ENCODE peak calls at places on chromosome 2, in four cellular contexts. J, W, N and F are unnamed samples.
A peak's percentile ranks its signal among the peaks of the same experiment; 100 is the strongest.

GRCh38 chr2:127196549-127196948 is 23.6 kb downstream of the CYP27C1 start:
- DNase-seq in W (no peak), N (no peak), J (no peak), F (no peak)

GRCh38 chr2:158993721-158994587 is 25.5 kb downstream of the TANC1 start:
- DNase-seq in J (no peak), W (no peak), N (no peak), F (no peak)

GRCh38 chr2:236764716-236765115 is 195.1 kb downstream of the ACKR3 start:
- DNase-seq in N (no peak), W (no peak), J (no peak), F (no peak)

GRCh38 chr2:234770081-234770506 is 181.7 kb upstream of the SH3BP4 start:
- DNase-seq in N (no peak), W (no peak), J (no peak), F (no peak)

GRCh38 chr2:227462463-227462951 is 9.4 kb upstream of the AGFG1 start:
- DNase-seq in J (no peak), W (no peak), N (no peak), F (no peak)

GRCh38 chr2:239291505-239292350 is 109.1 kb downstream of the HDAC4 start:
- DNase-seq in W (no peak), N (no peak), J (no peak), F (peak; percentile 91)

GRCh38 chr2:53576361-53576620 is 191.3 kb upstream of the CHAC2 start:
- DNase-seq in N (no peak), W (no peak), J (no peak), F (no peak)

GRCh38 chr2:232000439-232000838 is 38.9 kb downstream of the DIS3L2 start:
- DNase-seq in J (no peak), W (no peak), N (no peak), F (no peak)

GRCh38 chr2:190599546-190600220 is 49.2 kb upstream of the NAB1 start:
- DNase-seq in J (no peak), W (no peak), N (no peak), F (no peak)

GRCh38 chr2:152542995-152543481 is 174.2 kb downstream of the PRPF40A start:
- DNase-seq in N (no peak), W (no peak), J (no peak), F (peak; percentile 50)

GRCh38 chr2:241496904-241497877 is 11.2 kb downstream of the STK25 start:
- DNase-seq in N (no peak), W (no peak), J (no peak), F (no peak)

GRCh38 chr2:178241852-178242551 is 47.7 kb downstream of the OSBPL6 start:
- DNase-seq in N (peak; percentile 29), J (no peak), W (no peak), F (no peak)

GRCh38 chr2:127261835-127262234 is 32.1 kb downstream of the ERCC3 start:
- DNase-seq in W (no peak), N (no peak), J (no peak), F (no peak)

GRCh38 chr2:24892928-24893327 is 27.1 kb downstream of the ADCY3 start:
- DNase-seq in J (no peak), W (no peak), N (no peak), F (no peak)

GRCh38 chr2:226352941-226353558 is 446.6 kb downstream of the IRS1 start:
- DNase-seq in N (no peak), J (no peak), W (no peak), F (no peak)

GRCh38 chr2:88220733-88221132 is 50.6 kb downstream of the THNSL2 start:
- DNase-seq in J (no peak), N (no peak), W (no peak), F (peak; percentile 38)

GRCh38 chr2:224722777-224723176 is 6.6 kb upstream of the CCDC195 start:
- DNase-seq in J (no peak), N (no peak), W (no peak), F (no peak)

GRCh38 chr2:20050104-20050711 is 1.2 kb downstream of the LAPTM4A start:
- DNase-seq in N (peak; percentile 21), J (peak; percentile 11), W (no peak), F (no peak)

GRCh38 chr2:240557808-240558207 is at the start of gene ANKMY1:
- DNase-seq in N (peak; percentile 52), W (peak; percentile 76), J (peak; percentile 53), F (peak; percentile 94)

GRCh38 chr2:239129147-239129896 is 271.5 kb downstream of the HDAC4 start:
- DNase-seq in W (no peak), J (no peak), N (no peak), F (no peak)

GRCh38 chr2:227884511-227884947 is 13.1 kb downstream of the DAW1 start:
- DNase-seq in N (peak; percentile 20), W (peak; percentile 62), J (peak; percentile 35), F (peak; percentile 97)

GRCh38 chr2:237309011-237309410 is 105.0 kb downstream of the COL6A3 start:
- DNase-seq in W (no peak), N (no peak), J (no peak), F (no peak)

GRCh38 chr2:128306081-128306930 is 12.4 kb downstream of the HS6ST1 start:
- DNase-seq in N (peak; percentile 91), W (peak; percentile 40), J (no peak), F (peak; percentile 81)

GRCh38 chr2:12676771-12677170 is 40.0 kb upstream of the TRIB2 start:
- DNase-seq in J (no peak), N (no peak), W (no peak), F (no peak)

GRCh38 chr2:54560146-54560881 is 104.2 kb downstream of the SPTBN1 start:
- DNase-seq in J (peak; percentile 14), N (peak; percentile 15), W (no peak), F (peak; percentile 67)

GRCh38 chr2:133837441-133838090 is 269.3 kb upstream of the NCKAP5 start:
- DNase-seq in N (no peak), J (no peak), W (no peak), F (no peak)

GRCh38 chr2:30686000-30686399 is 121.2 kb downstream of the CAPN13 start:
- DNase-seq in J (no peak), W (no peak), N (no peak), F (peak; percentile 79)

GRCh38 chr2:43088148-43089073 is 138.0 kb downstream of the ZFP36L2 start:
- DNase-seq in W (no peak), J (no peak), N (no peak), F (no peak)

GRCh38 chr2:224861266-224861665 is 145.1 kb upstream of the CCDC195 start:
- DNase-seq in N (no peak), J (no peak), W (no peak), F (no peak)

GRCh38 chr2:112162341-112162740 is 24.2 kb downstream of the FBLN7 start:
- DNase-seq in J (no peak), W (no peak), N (no peak), F (no peak)

GRCh38 chr2:219142329-219142728 is 18.3 kb downstream of the NHEJ1 start:
- DNase-seq in J (no peak), N (no peak), W (no peak), F (no peak)

GRCh38 chr2:1937480-1937879 is 193.2 kb upstream of the PXDN start:
- DNase-seq in W (no peak), J (no peak), N (no peak), F (peak; percentile 40)

GRCh38 chr2:1938986-1939385 is 194.7 kb upstream of the PXDN start:
- DNase-seq in W (no peak), N (no peak), J (no peak), F (no peak)

GRCh38 chr2:1935476-1935875 is 191.2 kb upstream of the PXDN start:
- DNase-seq in J (no peak), W (no peak), N (no peak), F (no peak)

GRCh38 chr2:1936411-1936980 is 192.2 kb upstream of the PXDN start:
- DNase-seq in W (no peak), N (no peak), J (no peak), F (peak; percentile 70)

DNA sequence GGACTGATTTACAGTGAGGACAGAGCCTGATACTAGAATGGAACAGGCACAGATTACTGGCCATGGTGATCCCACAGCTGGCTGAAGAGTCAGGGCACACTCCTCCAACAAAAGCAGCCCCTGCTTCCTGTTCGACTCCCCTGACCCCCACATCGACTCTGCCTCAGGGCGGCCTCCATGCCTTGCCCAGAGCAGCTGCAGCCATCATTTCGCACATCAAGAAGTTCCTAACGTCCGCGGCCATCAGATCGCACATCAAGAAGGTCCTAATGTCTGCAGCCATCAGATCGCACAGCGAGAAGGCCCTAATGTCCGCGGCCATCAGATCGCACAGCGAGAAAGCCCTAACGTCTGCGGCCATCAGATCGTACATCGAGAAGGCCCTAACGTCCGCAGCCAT is 192.8 kb upstream of the PXDN start:
- DNase-seq in J (no peak), N (no peak), W (no peak), F (peak; percentile 55)
- H3K27me3 ChIP-seq in J (no peaks in the 10 kb centered on the region), N (no peaks in the 10 kb centered on the region), W (no peaks in the 10 kb centered on the region), F (no peaks in the 10 kb centered on the region)

DNA sequence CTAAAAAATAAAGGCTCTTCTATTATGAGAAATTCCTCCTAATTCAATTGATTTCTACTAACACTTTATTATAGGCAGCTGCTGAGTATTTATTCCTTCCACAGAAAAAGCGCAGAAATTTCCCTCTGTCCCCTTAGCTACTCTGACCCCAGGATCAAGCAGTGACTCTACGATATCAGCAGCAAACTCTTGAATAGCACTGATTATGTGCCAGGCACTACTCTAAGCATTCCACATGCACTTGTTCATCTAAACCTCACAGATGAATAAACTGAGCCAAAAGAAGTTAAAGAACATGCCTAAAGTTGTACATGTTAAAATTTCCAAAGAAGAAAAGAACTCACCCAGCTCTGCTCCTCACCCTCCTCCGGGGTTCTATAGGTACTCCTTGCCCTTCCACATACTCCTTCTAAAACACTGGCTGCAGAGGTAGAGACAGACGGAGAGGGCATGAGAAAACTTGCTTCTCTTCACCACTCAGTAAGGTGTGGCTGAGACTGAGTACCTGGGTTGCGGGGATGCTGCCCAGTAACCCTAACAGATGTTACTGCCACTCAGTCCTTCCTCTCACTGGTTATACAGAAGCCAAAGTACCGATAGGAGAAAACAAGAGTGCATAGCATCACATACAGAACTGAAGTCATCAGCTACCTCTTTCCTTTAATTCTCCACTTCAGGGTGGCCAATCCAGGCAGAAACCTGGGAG is 9.9 kb downstream of the C1D start:
- DNase-seq in J (no peak), W (no peak), N (no peak), F (no peak)
- H3K27me3 ChIP-seq in J (no peaks in the 10 kb centered on the region), W (no peaks in the 10 kb centered on the region), N (no peaks in the 10 kb centered on the region), F (no peaks in the 10 kb centered on the region)

GRCh38 chr2:10923965-10924364 is 12.2 kb downstream of the KCNF1 start:
- DNase-seq in W (no peak), N (no peak), J (no peak), F (no peak)
- H3K27me3 ChIP-seq in W (no peaks in the 10 kb centered on the region), N (no peaks in the 10 kb centered on the region), J (no peaks in the 10 kb centered on the region), F (no peaks in the 10 kb centered on the region)

DNA sequence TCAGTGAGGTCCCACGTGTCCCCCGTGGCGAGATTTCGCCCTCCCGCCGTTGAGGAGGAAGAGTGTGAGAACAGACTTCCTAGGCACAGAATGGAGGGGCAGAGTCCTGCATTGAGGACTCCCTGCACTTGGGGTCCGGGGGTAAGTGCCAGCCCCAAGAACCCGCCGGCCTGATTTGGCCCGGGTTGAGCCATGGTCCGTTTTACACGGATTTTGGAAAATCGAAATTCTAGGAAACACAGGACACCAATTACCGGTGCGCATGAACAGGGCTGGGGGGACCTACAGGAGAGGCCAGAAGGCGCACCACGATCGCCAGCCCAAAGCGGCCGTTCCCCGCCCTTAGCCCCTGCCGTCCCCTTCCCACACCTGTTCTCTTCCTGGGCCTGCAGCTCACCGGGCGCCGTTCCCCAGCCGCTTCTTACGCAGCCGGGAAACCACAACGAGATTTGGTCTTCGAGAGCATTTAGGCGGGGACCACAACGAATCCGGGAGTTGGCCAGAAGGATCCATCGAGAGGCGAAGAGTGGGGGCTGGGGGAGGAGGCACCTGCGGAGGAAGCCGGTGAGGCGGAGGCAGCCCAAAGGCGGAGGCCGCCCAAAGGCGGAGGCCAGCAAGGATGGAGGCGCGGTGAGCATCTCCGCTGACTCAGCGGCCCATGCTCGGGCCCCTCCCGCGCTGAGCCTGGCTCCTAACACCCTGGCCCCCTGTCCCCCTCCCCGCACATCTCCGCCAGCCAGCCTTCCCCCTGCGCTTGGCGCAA is 464 bp upstream of the TLX2 start:
- DNase-seq in J (no peak), W (no peak), N (no peak), F (peak; percentile 71)
- H3K27me3 ChIP-seq in J (peaks cover 64% of the 10 kb centered on the region), W (peaks cover 46% of the 10 kb centered on the region), N (peaks cover 41% of the 10 kb centered on the region), F (peaks cover 93% of the 10 kb centered on the region)